ENCODE peak calls at places on chromosomes 4 and X, in seven cellular contexts. R is Karpas-422; V is OCI-LY7; B is lower leg skin; F is heart right ventricle; H is body of pancreas; Z is CD8-positive, alpha-beta memory T cell. Q is an unnamed sample.

GRCh38 chr4:7295917-7296660 is 103.8 kb downstream of the SORCS2 start:
- DNase-seq in R (peak), Z (no peak), H (no peak), V (no peak), F (peak), B (no peak), Q (peak)

GRCh38 chrX:46912673-46913491 is 661 bp downstream of the JADE3 start:
- DNase-seq in V (peak), F (peak), B (no peak), Z (peak), R (peak), H (peak), Q (peak)

GRCh38 chr4:72991889-72992288 is 77.6 kb downstream of the COX18 start:
- DNase-seq in H (no peak), R (no peak), B (no peak), F (no peak), V (no peak), Z (no peak), Q (no peak)

GRCh38 chr4:147829401-147830101 is 97.7 kb downstream of the ARHGAP10 start:
- DNase-seq in R (no peak), B (peak), V (no peak), H (peak), Z (no peak), F (peak), Q (no peak)

GRCh38 chrX:109732319-109732779 is 708 bp downstream of the ACSL4 start:
- DNase-seq in V (peak), F (no peak), B (no peak), R (peak), Z (peak), H (peak), Q (peak)

GRCh38 chr4:81756042-81756441 is 284.3 kb upstream of the RASGEF1B start:
- DNase-seq in H (no peak), F (no peak), Z (no peak), V (no peak), R (no peak), B (no peak), Q (no peak)

GRCh38 chr4:152536545-152537182 is 772 bp upstream of the FBXW7 start:
- DNase-seq in Z (peak), V (peak), H (no peak), B (no peak), R (peak), F (peak), Q (peak)

GRCh38 chr4:1973218-1973617 is 35.6 kb downstream of the NELFA start:
- DNase-seq in H (no peak), R (no peak), F (no peak), Z (no peak), B (no peak), V (no peak), Q (no peak)

GRCh38 chrX:31590581-31591113 is 518.8 kb upstream of the FTHL17 start:
- DNase-seq in B (no peak), H (no peak), V (no peak), Z (no peak), R (no peak), F (no peak), Q (no peak)

GRCh38 chr4:138090145-138090917 is 151.8 kb downstream of the SLC7A11 start:
- DNase-seq in R (peak), V (peak), Z (peak), H (peak), B (no peak), F (peak), Q (peak)

GRCh38 chr4:56979674-56980073 is 978 bp downstream of the POLR2B start:
- DNase-seq in Z (peak), H (peak), R (peak), B (peak), V (peak), F (no peak), Q (peak)

GRCh38 chr4:78954048-78954666 is 14.9 kb upstream of the PAQR3 start:
- DNase-seq in F (no peak), V (peak), H (no peak), Z (no peak), B (no peak), R (peak), Q (peak)

GRCh38 chrX:69024931-69025330 is 140.3 kb downstream of the PJA1 start:
- DNase-seq in B (peak), F (peak), H (peak), V (no peak), Z (no peak), R (no peak), Q (no peak)

GRCh38 chr4:70734971-70735370 is 13.2 kb downstream of the RUFY3 start:
- DNase-seq in R (peak), F (no peak), B (no peak), V (peak), Z (peak), H (no peak), Q (peak)

GRCh38 chr4:176664964-176665363 is 127.8 kb downstream of the VEGFC start:
- DNase-seq in B (no peak), R (no peak), F (no peak), V (no peak), H (no peak), Z (no peak), Q (no peak)

GRCh38 chr4:122765702-122766352 is 33.3 kb downstream of the BBS12 start:
- DNase-seq in R (no peak), H (no peak), B (no peak), V (no peak), F (no peak), Z (no peak), Q (no peak)

GRCh38 chr4:145533011-145533410 is 51.4 kb downstream of the SMAD1 start:
- DNase-seq in F (no peak), B (no peak), V (no peak), H (no peak), Z (no peak), R (no peak), Q (no peak)

GRCh38 chr4:78477276-78477675 is 74.3 kb upstream of the ANXA3 start:
- DNase-seq in F (no peak), B (no peak), H (no peak), V (no peak), R (no peak), Z (no peak), Q (no peak)

GRCh38 chr4:173272987-173273386 is 61.2 kb downstream of the HMGB2 start:
- DNase-seq in B (no peak), V (no peak), Z (no peak), F (no peak), H (no peak), R (no peak), Q (no peak)

GRCh38 chr4:183552274-183553146 is 47.7 kb downstream of the ING2 start:
- DNase-seq in V (no peak), Z (no peak), R (no peak), B (peak), F (no peak), H (no peak), Q (no peak)

GRCh38 chrX:19886888-19887531 is 390 bp downstream of the SH3KBP1 start:
- DNase-seq in H (peak), Z (peak), B (peak), F (peak), V (no peak), R (peak), Q (peak)

GRCh38 chrX:69564665-69565064 is 51.2 kb upstream of the EDA start:
- DNase-seq in V (no peak), F (no peak), B (no peak), R (no peak), Z (no peak), H (no peak), Q (no peak)

GRCh38 chr4:113760094-113760851 is 1.3 kb downstream of the CAMK2D start:
- DNase-seq in H (peak), R (peak), B (peak), F (no peak), Z (peak), V (peak), Q (peak)

GRCh38 chr4:152382057-152382785 is 153.7 kb downstream of the FBXW7 start:
- DNase-seq in F (peak), Z (no peak), H (peak), V (no peak), B (no peak), R (no peak), Q (no peak)

GRCh38 chr4:151325320-151326246 is at the start of gene SH3D19:
- DNase-seq in R (no peak), F (peak), V (no peak), B (peak), Z (no peak), H (peak), Q (no peak)

GRCh38 chrX:40434443-40434842 is 146.3 kb upstream of the ATP6AP2 start:
- DNase-seq in R (no peak), F (no peak), V (no peak), H (no peak), Z (no peak), B (peak), Q (no peak)

GRCh38 chr4:55635760-55636621 is at the start of gene NMU:
- DNase-seq in B (peak), F (peak), Z (no peak), V (no peak), H (peak), R (no peak), Q (no peak)

GRCh38 chr4:39384563-39384962 is 18.4 kb upstream of the RFC1 start:
- DNase-seq in B (no peak), Z (no peak), H (no peak), F (no peak), R (no peak), V (no peak), Q (no peak)

GRCh38 chrX:12956704-12957541 is 18.0 kb upstream of the TMSB4X start:
- DNase-seq in R (peak), Z (peak), F (peak), H (peak), B (peak), V (peak), Q (peak)

GRCh38 chr4:139207873-139208403 is 30.9 kb upstream of the ELF2 start:
- DNase-seq in H (no peak), F (peak), V (no peak), R (no peak), B (no peak), Z (no peak), Q (no peak)

GRCh38 chrX:9538544-9539045 is 73.7 kb downstream of the TBL1X start:
- DNase-seq in R (no peak), H (peak), Z (no peak), V (no peak), F (no peak), B (peak), Q (peak)

GRCh38 chr4:115357767-115358166 is 244.3 kb upstream of the NDST4 start:
- DNase-seq in V (no peak), F (no peak), H (no peak), R (no peak), Z (no peak), B (no peak), Q (no peak)

GRCh38 chr4:156568479-156568878 is 403.1 kb downstream of the PDGFC start:
- DNase-seq in B (no peak), V (no peak), H (no peak), F (no peak), Z (no peak), R (no peak), Q (no peak)

GRCh38 chr4:153950100-153950979 is 161.5 kb upstream of the SFRP2 start:
- DNase-seq in F (no peak), R (no peak), H (peak), V (no peak), Z (peak), B (no peak), Q (peak)

GRCh38 chrX:15464704-15465103 is 28.4 kb downstream of the PIR start:
- DNase-seq in R (no peak), H (no peak), F (no peak), V (no peak), Z (no peak), B (no peak), Q (no peak)

GRCh38 chr4:98771959-98772619 is 113.7 kb upstream of the TSPAN5 start:
- DNase-seq in R (no peak), Z (no peak), V (no peak), B (no peak), H (no peak), F (no peak), Q (no peak)

GRCh38 chr4:123545569-123546122 is 149.1 kb downstream of the SPRY1 start:
- DNase-seq in R (no peak), H (peak), Z (no peak), F (no peak), B (no peak), V (no peak), Q (no peak)

GRCh38 chr4:6620296-6620695 is 20.2 kb upstream of the MRFAP1 start:
- DNase-seq in H (no peak), R (no peak), Z (no peak), V (no peak), F (no peak), B (no peak), Q (no peak)

GRCh38 chr4:168795346-168795745 is 214.7 kb downstream of the CBR4 start:
- DNase-seq in B (no peak), Z (no peak), V (no peak), F (no peak), R (no peak), H (no peak), Q (no peak)

GRCh38 chr4:168797176-168797575 is 212.9 kb downstream of the CBR4 start:
- DNase-seq in V (no peak), F (no peak), B (no peak), R (no peak), H (no peak), Z (no peak), Q (peak)

GRCh38 chr4:168796362-168797106 is 213.5 kb downstream of the CBR4 start:
- DNase-seq in R (no peak), F (no peak), B (no peak), V (no peak), H (peak), Z (no peak), Q (no peak)

GRCh38 chr4:168794881-168795280 is 215.2 kb downstream of the CBR4 start:
- DNase-seq in V (no peak), F (no peak), Z (no peak), R (no peak), B (no peak), H (peak), Q (no peak)

DNA sequence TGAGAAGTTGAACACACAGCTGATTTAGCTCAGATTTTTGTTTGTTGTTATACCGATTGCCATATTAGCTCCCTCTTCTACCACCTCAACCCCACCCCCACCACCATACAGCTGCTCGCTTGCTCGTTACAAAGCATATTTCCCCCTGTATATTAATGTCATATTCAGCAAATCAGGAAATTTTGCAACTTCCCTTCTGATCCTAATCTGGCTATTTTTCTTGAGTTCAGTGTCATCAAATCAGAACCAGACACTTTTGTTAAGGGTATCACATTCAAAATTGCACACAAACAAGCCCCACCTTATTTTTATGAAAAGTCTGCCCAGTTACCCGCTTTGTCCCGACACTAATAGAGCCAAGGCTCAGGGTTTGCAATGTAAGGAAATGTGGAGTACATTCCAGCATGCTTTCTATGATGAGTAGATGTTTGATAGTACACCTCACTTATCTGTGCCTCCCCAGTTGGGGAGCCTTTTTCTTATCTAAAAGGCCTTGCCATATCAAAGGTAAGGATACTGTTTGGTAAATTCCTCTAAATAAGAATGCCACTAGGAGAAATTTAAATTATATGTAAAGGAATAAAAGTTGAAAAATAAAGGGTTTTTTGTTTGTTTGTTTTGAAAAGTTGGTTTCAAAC is 212.2 kb downstream of the CBR4 start:
- DNase-seq in V (no peak), B (no peak), Z (no peak), H (no peak), F (no peak), R (no peak), Q (peak)
- H3K4me3 ChIP-seq in V (no peak), B (no peak), Z (no peak), H (no peak), F (no peak), R (no peak), Q (no peak)

GRCh38 chr4:158915683-158916241 is 146.9 kb downstream of the FNIP2 start:
- DNase-seq in R (no peak), F (no peak), H (no peak), Z (no peak), V (no peak), B (no peak), Q (no peak)

GRCh38 chr4:158913766-158914165 is 144.9 kb downstream of the FNIP2 start:
- DNase-seq in V (no peak), Z (no peak), H (no peak), R (no peak), F (no peak), B (no peak), Q (no peak)

GRCh38 chr4:158912390-158913175 is 143.8 kb downstream of the FNIP2 start:
- DNase-seq in H (no peak), B (no peak), R (no peak), F (no peak), V (no peak), Z (no peak), Q (no peak)

DNA sequence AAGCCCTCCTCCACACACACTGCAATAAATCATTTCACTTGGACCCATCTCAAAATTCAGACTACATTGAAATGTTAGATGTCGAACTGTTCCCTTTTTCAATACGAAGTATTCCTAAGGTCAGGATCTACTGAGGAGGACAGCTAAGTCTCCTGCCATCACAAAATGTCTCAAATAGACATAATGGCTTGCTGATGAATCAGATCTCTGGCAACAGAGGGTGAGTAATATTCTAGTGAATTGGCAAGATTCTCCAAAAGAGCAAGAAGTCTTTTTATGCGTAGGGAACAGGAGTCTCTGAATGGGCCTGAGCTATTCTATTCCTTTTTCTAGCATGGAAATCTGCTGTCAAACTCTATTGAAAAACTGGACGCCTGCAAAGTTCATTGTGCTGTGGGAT is 145.4 kb downstream of the FNIP2 start:
- DNase-seq in H (no peak), B (no peak), Z (no peak), F (no peak), R (no peak), V (no peak), Q (no peak)
- H3K4me3 ChIP-seq in H (no peak), B (no peak), Z (no peak), F (no peak), R (no peak), V (no peak), Q (no peak)

GRCh38 chr4:184836613-184837012 is 10.8 kb upstream of the ACSL1 start:
- DNase-seq in Z (no peak), F (no peak), V (no peak), R (no peak), H (no peak), B (peak), Q (no peak)

GRCh38 chr4:184833046-184833838 is 7.5 kb upstream of the ACSL1 start:
- DNase-seq in R (no peak), V (no peak), F (no peak), B (no peak), Z (no peak), H (no peak), Q (peak)

GRCh38 chr4:184843984-184844554 is 18.3 kb upstream of the ACSL1 start:
- DNase-seq in F (no peak), V (no peak), B (no peak), R (no peak), H (no peak), Z (no peak), Q (no peak)

DNA sequence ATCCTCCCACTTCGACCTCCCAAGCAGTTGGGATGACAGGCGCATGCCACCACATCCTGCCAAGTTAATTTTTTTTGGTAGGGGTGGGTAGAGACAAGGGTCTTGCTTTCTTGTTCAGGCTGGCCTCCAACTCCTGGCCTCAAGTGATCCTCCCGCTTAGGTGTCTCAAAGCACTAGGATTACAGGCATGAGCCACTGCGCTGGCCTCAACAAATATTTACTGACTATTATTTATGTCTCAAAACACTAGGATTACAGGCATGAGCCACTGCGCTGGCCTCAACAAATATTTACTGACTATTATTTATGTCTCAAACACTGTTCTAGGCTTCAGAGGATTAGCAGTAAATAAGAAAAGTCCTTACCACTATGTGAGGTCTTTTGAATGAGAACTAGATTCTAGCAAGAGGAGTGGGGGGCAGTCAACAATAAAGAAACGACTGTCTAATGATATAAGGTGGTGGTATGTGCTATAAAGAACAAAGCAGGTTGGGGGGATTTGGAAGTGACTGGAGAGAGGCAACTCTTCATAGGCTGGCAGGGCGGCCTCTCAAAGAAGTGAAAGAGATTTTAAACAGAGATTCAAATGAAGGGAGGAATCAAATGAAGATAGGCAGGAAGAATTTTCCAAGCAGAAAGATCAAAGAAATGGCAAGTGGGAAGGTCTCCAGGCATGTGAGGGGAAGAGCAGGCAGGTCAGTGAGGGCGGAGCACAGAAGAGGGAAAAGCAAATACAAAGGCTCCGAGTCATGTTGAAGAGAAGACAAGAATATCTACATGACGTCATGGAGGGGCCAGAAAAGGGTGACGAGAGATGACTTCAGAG is 12.7 kb upstream of the ACSL1 start:
- DNase-seq in R (no peak), Z (no peak), H (no peak), V (no peak), B (peak), F (no peak), Q (no peak)
- H3K4me3 ChIP-seq in R (no peak), Z (no peak), H (no peak), V (no peak), B (no peak), F (no peak), Q (no peak)

DNA sequence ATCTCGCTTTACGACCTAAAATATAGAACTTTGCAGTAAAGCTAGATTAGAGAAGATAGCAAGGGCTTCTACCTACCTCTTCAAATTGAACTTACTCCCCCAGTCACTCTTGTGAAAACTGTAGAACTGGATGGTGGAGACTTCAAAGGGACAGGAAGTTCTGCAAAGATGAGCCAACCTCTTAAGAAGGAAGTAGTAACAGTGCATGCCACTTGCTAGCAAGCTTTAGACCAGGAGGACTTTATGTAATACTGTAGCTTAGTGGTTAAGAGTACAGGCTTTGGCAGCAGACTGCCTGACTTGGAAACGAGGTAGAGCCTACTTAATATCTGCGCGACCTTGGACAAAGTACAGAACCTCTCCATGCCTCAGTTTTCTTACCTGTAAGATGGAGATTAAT is 27.5 kb upstream of the VBP1 start:
- DNase-seq in B (no peak), H (no peak), F (no peak), V (peak), R (no peak), Z (peak), Q (peak)
- H3K4me3 ChIP-seq in B (no peak), H (no peak), F (no peak), V (no peak), R (no peak), Z (peak), Q (no peak)

GRCh38 chr4:182447938-182448280 is 204.7 kb downstream of the TENM3 start:
- DNase-seq in Z (no peak), B (peak), F (no peak), H (no peak), V (no peak), R (no peak), Q (no peak)
- H3K4me3 ChIP-seq in Z (no peak), B (peak), F (peak), H (peak), V (no peak), R (no peak), Q (no peak)

Q was measured in NB4.